ENCODE peak calls at places on chromosomes 4 and X, in seven cellular contexts. One of them, this sample, is unnamed.

GRCh38 chr4:164730705-164731393 is 23.1 kb upstream of the SMIM31 start:
- DNase-seq in aorta: no peak
- DNase-seq in activated T-cell treated with anti-CD3 and anti-CD28 coated beads, Interleukin-2, amount 50 U/mL, for 72 hours: no peak
- DNase-seq in RCC 7860: no peak
- DNase-seq in right lobe of liver: no peak
- DNase-seq in pancreas: no peak
- DNase-seq in dermis microvascular lymphatic vessel endothelial cell: no peak
- DNase-seq in this sample: no peak

GRCh38 chr4:38634047-38634759 is 29.8 kb upstream of the KLF3 start:
- DNase-seq in aorta: no peak
- DNase-seq in activated T-cell treated with anti-CD3 and anti-CD28 coated beads, Interleukin-2, amount 50 U/mL, for 72 hours: no peak
- DNase-seq in RCC 7860: no peak
- DNase-seq in right lobe of liver: no peak
- DNase-seq in pancreas: no peak
- DNase-seq in dermis microvascular lymphatic vessel endothelial cell: peak; percentile 50
- DNase-seq in this sample: no peak

GRCh38 chr4:38948551-38948950 is 80.9 kb downstream of the FAM114A1 start:
- DNase-seq in aorta: no peak
- DNase-seq in activated T-cell treated with anti-CD3 and anti-CD28 coated beads, Interleukin-2, amount 50 U/mL, for 72 hours: no peak
- DNase-seq in RCC 7860: peak; percentile 68
- DNase-seq in right lobe of liver: no peak
- DNase-seq in pancreas: no peak
- DNase-seq in dermis microvascular lymphatic vessel endothelial cell: no peak
- DNase-seq in this sample: no peak

GRCh38 chr4:41655177-41655576 is 93.3 kb downstream of the PHOX2B start:
- DNase-seq in aorta: no peak
- DNase-seq in activated T-cell treated with anti-CD3 and anti-CD28 coated beads, Interleukin-2, amount 50 U/mL, for 72 hours: no peak
- DNase-seq in RCC 7860: no peak
- DNase-seq in right lobe of liver: no peak
- DNase-seq in pancreas: no peak
- DNase-seq in dermis microvascular lymphatic vessel endothelial cell: no peak
- DNase-seq in this sample: no peak

GRCh38 chr4:33369366-33369899 is 2649.3 kb downstream of the PCDH7 start:
- DNase-seq in aorta: no peak
- DNase-seq in activated T-cell treated with anti-CD3 and anti-CD28 coated beads, Interleukin-2, amount 50 U/mL, for 72 hours: no peak
- DNase-seq in RCC 7860: no peak
- DNase-seq in right lobe of liver: no peak
- DNase-seq in pancreas: no peak
- DNase-seq in dermis microvascular lymphatic vessel endothelial cell: no peak
- DNase-seq in this sample: no peak

GRCh38 chrX:17680732-17681413 is 56.4 kb upstream of the SCML1 start:
- DNase-seq in aorta: no peak
- DNase-seq in activated T-cell treated with anti-CD3 and anti-CD28 coated beads, Interleukin-2, amount 50 U/mL, for 72 hours: no peak
- DNase-seq in RCC 7860: no peak
- DNase-seq in right lobe of liver: no peak
- DNase-seq in pancreas: no peak
- DNase-seq in dermis microvascular lymphatic vessel endothelial cell: no peak
- DNase-seq in this sample: no peak

GRCh38 chr4:48078862-48079655 is 55.0 kb downstream of the TXK start:
- DNase-seq in aorta: no peak
- DNase-seq in activated T-cell treated with anti-CD3 and anti-CD28 coated beads, Interleukin-2, amount 50 U/mL, for 72 hours: no peak
- DNase-seq in RCC 7860: no peak
- DNase-seq in right lobe of liver: no peak
- DNase-seq in pancreas: peak; percentile 6
- DNase-seq in dermis microvascular lymphatic vessel endothelial cell: no peak
- DNase-seq in this sample: no peak

GRCh38 chr4:92270908-92271307 is 32.9 kb upstream of the GRID2 start:
- DNase-seq in aorta: no peak
- DNase-seq in activated T-cell treated with anti-CD3 and anti-CD28 coated beads, Interleukin-2, amount 50 U/mL, for 72 hours: no peak
- DNase-seq in RCC 7860: no peak
- DNase-seq in right lobe of liver: no peak
- DNase-seq in pancreas: no peak
- DNase-seq in dermis microvascular lymphatic vessel endothelial cell: no peak
- DNase-seq in this sample: no peak

GRCh38 chrX:69010339-69010738 is 154.9 kb downstream of the PJA1 start:
- DNase-seq in aorta: no peak
- DNase-seq in activated T-cell treated with anti-CD3 and anti-CD28 coated beads, Interleukin-2, amount 50 U/mL, for 72 hours: no peak
- DNase-seq in RCC 7860: no peak
- DNase-seq in right lobe of liver: no peak
- DNase-seq in pancreas: no peak
- DNase-seq in dermis microvascular lymphatic vessel endothelial cell: no peak
- DNase-seq in this sample: no peak

GRCh38 chr4:169051331-169051730 is 41.3 kb upstream of the CBR4 start:
- DNase-seq in aorta: no peak
- DNase-seq in activated T-cell treated with anti-CD3 and anti-CD28 coated beads, Interleukin-2, amount 50 U/mL, for 72 hours: no peak
- DNase-seq in RCC 7860: no peak
- DNase-seq in right lobe of liver: no peak
- DNase-seq in pancreas: no peak
- DNase-seq in dermis microvascular lymphatic vessel endothelial cell: no peak
- DNase-seq in this sample: no peak

GRCh38 chr4:10034136-10034535 is 12.8 kb upstream of the SLC2A9 start:
- DNase-seq in aorta: no peak
- DNase-seq in activated T-cell treated with anti-CD3 and anti-CD28 coated beads, Interleukin-2, amount 50 U/mL, for 72 hours: no peak
- DNase-seq in RCC 7860: no peak
- DNase-seq in right lobe of liver: no peak
- DNase-seq in pancreas: no peak
- DNase-seq in dermis microvascular lymphatic vessel endothelial cell: no peak
- DNase-seq in this sample: no peak

This sample was measured in Right ventricle myocardium superior.